ENCODE peak calls at places on chromosome 11, in ten cellular contexts. One of them, this sample, is unnamed.

GRCh38 chr11:70176940-70177689 is 26.0 kb upstream of the FADD start:
- DNase-seq in pancreas: no peak
- DNase-seq in AG04449: no peak
- DNase-seq in HCT116: peak
- DNase-seq in ascending aorta: peak
- DNase-seq in OCI-LY7: peak
- DNase-seq in fibroblast of pulmonary artery: no peak
- DNase-seq in coronary artery: no peak
- DNase-seq in adipocyte: peak
- DNase-seq in IMR-90: no peak
- DNase-seq in this sample: no peak

GRCh38 chr11:1939006-1939626 is 8.0 kb upstream of the MRPL23 start:
- DNase-seq in pancreas: peak
- DNase-seq in AG04449: no peak
- DNase-seq in HCT116: no peak
- DNase-seq in ascending aorta: peak
- DNase-seq in OCI-LY7: no peak
- DNase-seq in fibroblast of pulmonary artery: no peak
- DNase-seq in coronary artery: no peak
- DNase-seq in adipocyte: peak
- DNase-seq in IMR-90: no peak
- DNase-seq in this sample: no peak

GRCh38 chr11:33027846-33028536 is 11.4 kb upstream of the TCP11L1 start:
- DNase-seq in pancreas: no peak
- DNase-seq in AG04449: no peak
- DNase-seq in HCT116: no peak
- DNase-seq in ascending aorta: no peak
- DNase-seq in OCI-LY7: no peak
- DNase-seq in fibroblast of pulmonary artery: peak
- DNase-seq in coronary artery: no peak
- DNase-seq in adipocyte: peak
- DNase-seq in IMR-90: peak
- DNase-seq in this sample: no peak

GRCh38 chr11:17161515-17161914 is 46.3 kb downstream of the PIK3C2A start:
- DNase-seq in pancreas: no peak
- DNase-seq in AG04449: no peak
- DNase-seq in HCT116: no peak
- DNase-seq in ascending aorta: no peak
- DNase-seq in OCI-LY7: peak
- DNase-seq in fibroblast of pulmonary artery: no peak
- DNase-seq in coronary artery: no peak
- DNase-seq in adipocyte: no peak
- DNase-seq in IMR-90: no peak
- DNase-seq in this sample: no peak

GRCh38 chr11:59201376-59201775 is 11.4 kb downstream of the MPEG1 start:
- DNase-seq in pancreas: no peak
- DNase-seq in AG04449: no peak
- DNase-seq in HCT116: no peak
- DNase-seq in ascending aorta: no peak
- DNase-seq in OCI-LY7: peak
- DNase-seq in fibroblast of pulmonary artery: no peak
- DNase-seq in coronary artery: no peak
- DNase-seq in adipocyte: no peak
- DNase-seq in IMR-90: no peak
- DNase-seq in this sample: no peak

GRCh38 chr11:33542921-33543320 is 157.7 kb downstream of the C11orf91 start:
- DNase-seq in pancreas: peak
- DNase-seq in AG04449: no peak
- DNase-seq in HCT116: peak
- DNase-seq in ascending aorta: no peak
- DNase-seq in OCI-LY7: peak
- DNase-seq in fibroblast of pulmonary artery: peak
- DNase-seq in coronary artery: no peak
- DNase-seq in adipocyte: peak
- DNase-seq in IMR-90: peak
- DNase-seq in this sample: peak

GRCh38 chr11:70432065-70432464 is 33.7 kb downstream of the CTTN start:
- DNase-seq in pancreas: no peak
- DNase-seq in AG04449: no peak
- DNase-seq in HCT116: no peak
- DNase-seq in ascending aorta: no peak
- DNase-seq in OCI-LY7: no peak
- DNase-seq in fibroblast of pulmonary artery: no peak
- DNase-seq in coronary artery: no peak
- DNase-seq in adipocyte: no peak
- DNase-seq in IMR-90: no peak
- DNase-seq in this sample: no peak

GRCh38 chr11:46526489-46527215 is 67.2 kb downstream of the AMBRA1 start:
- DNase-seq in pancreas: no peak
- DNase-seq in AG04449: no peak
- DNase-seq in HCT116: no peak
- DNase-seq in ascending aorta: no peak
- DNase-seq in OCI-LY7: no peak
- DNase-seq in fibroblast of pulmonary artery: no peak
- DNase-seq in coronary artery: no peak
- DNase-seq in adipocyte: no peak
- DNase-seq in IMR-90: no peak
- DNase-seq in this sample: no peak

GRCh38 chr11:3208272-3208671 is 10.3 kb downstream of the MRGPRG start:
- DNase-seq in pancreas: no peak
- DNase-seq in AG04449: no peak
- DNase-seq in HCT116: no peak
- DNase-seq in ascending aorta: no peak
- DNase-seq in OCI-LY7: no peak
- DNase-seq in fibroblast of pulmonary artery: no peak
- DNase-seq in coronary artery: no peak
- DNase-seq in adipocyte: no peak
- DNase-seq in IMR-90: no peak
- DNase-seq in this sample: no peak

GRCh38 chr11:73330569-73331093 is 22.6 kb downstream of the ARHGEF17 start:
- DNase-seq in pancreas: no peak
- DNase-seq in AG04449: no peak
- DNase-seq in HCT116: no peak
- DNase-seq in ascending aorta: no peak
- DNase-seq in OCI-LY7: no peak
- DNase-seq in fibroblast of pulmonary artery: peak
- DNase-seq in coronary artery: no peak
- DNase-seq in adipocyte: peak
- DNase-seq in IMR-90: peak
- DNase-seq in this sample: peak

GRCh38 chr11:102393272-102393730 is 46.3 kb downstream of the BIRC2 start:
- DNase-seq in pancreas: no peak
- DNase-seq in AG04449: no peak
- DNase-seq in HCT116: no peak
- DNase-seq in ascending aorta: no peak
- DNase-seq in OCI-LY7: peak
- DNase-seq in fibroblast of pulmonary artery: no peak
- DNase-seq in coronary artery: no peak
- DNase-seq in adipocyte: no peak
- DNase-seq in IMR-90: no peak
- DNase-seq in this sample: no peak

DNA sequence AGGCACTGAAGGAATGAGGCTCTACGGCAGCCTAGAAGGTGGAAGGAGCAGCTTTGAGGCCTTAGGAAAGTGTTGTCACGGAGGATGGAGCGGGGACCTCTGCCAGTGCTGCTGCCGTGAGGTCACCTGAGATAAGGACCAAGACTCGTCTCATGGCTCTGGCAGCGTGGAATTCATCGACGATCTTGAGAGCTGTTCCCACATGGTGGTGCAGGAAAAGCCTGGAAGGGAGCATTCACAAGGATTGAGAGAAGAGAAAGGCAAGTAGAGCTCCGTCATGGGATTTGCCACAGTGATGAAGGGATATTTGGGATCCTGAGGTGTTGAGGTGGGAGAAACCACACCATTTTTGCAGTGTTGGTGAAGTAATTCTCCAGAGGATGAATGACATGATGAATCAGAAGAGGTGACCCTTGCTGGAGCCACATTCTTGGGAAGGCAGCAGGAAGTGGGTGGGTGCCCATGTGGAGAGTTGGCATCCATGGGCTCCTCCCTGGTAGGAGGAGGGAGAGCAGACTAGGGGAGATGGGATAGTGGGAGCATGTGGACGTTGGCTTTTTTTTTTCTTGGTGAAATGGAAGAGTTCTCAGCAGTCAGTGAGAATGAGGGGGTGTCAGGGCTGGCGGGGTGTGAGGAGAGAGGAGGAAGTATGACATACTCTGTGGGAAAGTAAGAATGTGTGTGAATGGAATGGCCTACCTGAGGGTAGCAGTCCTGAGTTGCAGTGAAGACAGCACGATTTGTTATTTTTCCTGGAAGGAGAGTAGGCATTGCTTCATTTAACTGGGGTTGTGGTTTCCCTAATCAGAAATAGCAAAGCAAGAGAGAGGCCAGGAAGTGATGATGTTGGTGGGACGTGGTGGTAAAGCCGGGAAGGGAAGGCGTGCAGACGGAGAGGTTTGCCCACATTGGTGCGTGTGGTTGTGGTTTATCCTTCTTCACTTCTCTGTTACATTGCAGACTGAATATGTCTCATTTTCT is 11.1 kb downstream of the PPP6R3 start:
- DNase-seq in pancreas: no peak
- DNase-seq in AG04449: peak
- DNase-seq in HCT116: no peak
- DNase-seq in ascending aorta: no peak
- DNase-seq in OCI-LY7: no peak
- DNase-seq in fibroblast of pulmonary artery: peak
- DNase-seq in coronary artery: no peak
- DNase-seq in adipocyte: no peak
- DNase-seq in IMR-90: peak
- DNase-seq in this sample: peak
- H3K4me3 ChIP-seq in pancreas: no peak
- H3K4me3 ChIP-seq in AG04449: no peak
- H3K4me3 ChIP-seq in HCT116: no peak
- H3K4me3 ChIP-seq in ascending aorta: no peak
- H3K4me3 ChIP-seq in OCI-LY7: no peak
- H3K4me3 ChIP-seq in fibroblast of pulmonary artery: no peak
- H3K4me3 ChIP-seq in coronary artery: no peak
- H3K4me3 ChIP-seq in adipocyte: no peak
- H3K4me3 ChIP-seq in IMR-90: no peak
- H3K4me3 ChIP-seq in this sample: no peak

DNA sequence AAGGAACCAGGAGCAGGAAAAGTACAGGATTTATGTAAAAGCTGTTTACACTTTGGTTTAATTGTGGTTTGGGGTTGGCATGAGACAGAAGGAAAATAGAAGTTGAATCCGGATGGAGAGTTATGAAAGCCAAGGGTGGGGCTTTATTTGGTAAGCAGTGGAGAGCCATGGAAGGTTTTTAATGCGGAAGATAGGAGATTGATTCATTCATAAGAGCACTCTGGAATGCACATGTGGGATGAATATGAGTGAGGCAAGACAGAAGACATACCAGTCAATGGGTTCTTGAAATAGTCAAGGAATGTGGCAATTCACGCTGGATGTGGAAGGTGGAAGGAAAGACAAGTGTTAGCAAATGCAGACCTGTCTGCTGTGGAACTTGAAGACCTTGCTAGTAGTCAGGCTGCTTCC is 9.3 kb upstream of the GLB1L3 start:
- DNase-seq in pancreas: no peak
- DNase-seq in AG04449: peak
- DNase-seq in HCT116: no peak
- DNase-seq in ascending aorta: no peak
- DNase-seq in OCI-LY7: no peak
- DNase-seq in fibroblast of pulmonary artery: peak
- DNase-seq in coronary artery: no peak
- DNase-seq in adipocyte: peak
- DNase-seq in IMR-90: peak
- DNase-seq in this sample: peak
- H3K4me3 ChIP-seq in pancreas: no peak
- H3K4me3 ChIP-seq in AG04449: no peak
- H3K4me3 ChIP-seq in HCT116: no peak
- H3K4me3 ChIP-seq in ascending aorta: no peak
- H3K4me3 ChIP-seq in OCI-LY7: no peak
- H3K4me3 ChIP-seq in fibroblast of pulmonary artery: no peak
- H3K4me3 ChIP-seq in coronary artery: no peak
- H3K4me3 ChIP-seq in adipocyte: peak
- H3K4me3 ChIP-seq in IMR-90: no peak
- H3K4me3 ChIP-seq in this sample: no peak

DNA sequence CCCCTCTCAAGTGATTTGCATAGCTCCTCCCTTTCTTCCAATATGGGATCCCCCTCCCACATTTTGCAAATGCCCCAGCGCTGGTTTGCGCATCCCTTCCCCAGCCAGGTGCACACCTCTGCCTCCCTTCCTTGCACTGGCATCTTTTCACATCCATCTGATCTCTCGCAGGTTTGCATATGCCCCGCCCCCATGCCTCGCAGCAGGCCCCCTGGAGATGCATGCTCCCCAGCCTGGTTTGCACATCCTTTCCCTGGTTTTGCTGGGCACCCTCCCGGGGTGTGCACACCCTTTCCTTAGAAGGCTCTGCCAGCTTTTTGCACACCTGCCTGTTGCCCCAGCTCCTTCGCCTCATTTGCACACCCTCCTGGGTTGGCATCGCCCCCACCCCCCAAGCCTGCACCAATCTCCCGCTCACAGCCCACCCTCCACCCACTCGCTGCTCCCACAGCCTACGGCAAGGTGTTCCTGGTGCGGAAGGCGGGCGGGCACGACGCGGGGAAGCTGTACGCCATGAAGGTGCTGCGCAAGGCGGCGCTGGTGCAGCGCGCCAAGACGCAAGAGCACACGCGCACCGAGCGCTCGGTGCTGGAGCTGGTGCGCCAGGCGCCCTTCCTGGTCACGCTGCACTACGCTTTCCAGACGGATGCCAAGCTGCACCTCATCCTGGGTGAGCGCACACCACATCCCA is 895 bp downstream of the RPS6KA4 start:
- DNase-seq in pancreas: no peak
- DNase-seq in AG04449: no peak
- DNase-seq in HCT116: no peak
- DNase-seq in ascending aorta: no peak
- DNase-seq in OCI-LY7: peak
- DNase-seq in fibroblast of pulmonary artery: no peak
- DNase-seq in coronary artery: no peak
- DNase-seq in adipocyte: no peak
- DNase-seq in IMR-90: no peak
- DNase-seq in this sample: no peak
- H3K4me3 ChIP-seq in pancreas: peak
- H3K4me3 ChIP-seq in AG04449: peak
- H3K4me3 ChIP-seq in HCT116: peak
- H3K4me3 ChIP-seq in ascending aorta: peak
- H3K4me3 ChIP-seq in OCI-LY7: peak
- H3K4me3 ChIP-seq in fibroblast of pulmonary artery: peak
- H3K4me3 ChIP-seq in coronary artery: peak
- H3K4me3 ChIP-seq in adipocyte: peak
- H3K4me3 ChIP-seq in IMR-90: peak
- H3K4me3 ChIP-seq in this sample: peak

DNA sequence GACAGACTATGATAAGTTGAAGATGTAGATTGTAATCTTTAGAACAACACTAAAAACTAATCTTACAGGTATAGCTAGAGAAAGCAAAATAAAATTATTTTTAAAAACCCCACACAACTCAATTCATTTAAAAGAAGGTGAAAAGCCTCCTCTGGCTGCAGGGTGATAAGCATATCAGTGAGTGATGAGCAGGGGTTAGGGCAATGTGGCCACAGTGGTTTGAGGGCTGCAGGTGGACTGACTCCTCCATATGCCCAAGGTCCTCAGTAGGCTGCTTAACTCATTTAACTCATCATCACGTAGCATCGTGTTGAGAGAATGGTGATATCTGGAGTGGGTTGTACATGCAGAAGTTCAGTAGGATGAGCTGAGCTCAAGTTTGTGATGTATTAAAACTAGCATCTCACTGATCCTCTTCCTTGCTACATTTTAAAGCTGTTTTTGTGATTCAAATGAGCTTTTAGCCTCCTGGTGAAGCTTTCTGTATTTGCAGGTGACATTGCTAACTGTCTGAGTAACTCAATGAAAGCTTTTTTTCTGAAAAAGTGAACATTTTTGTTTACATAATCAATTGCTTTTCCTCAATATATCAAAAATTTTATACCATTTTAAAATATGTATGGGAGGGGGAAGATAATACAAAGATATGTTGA is 37.0 kb upstream of the SC5D start:
- DNase-seq in pancreas: no peak
- DNase-seq in AG04449: no peak
- DNase-seq in HCT116: no peak
- DNase-seq in ascending aorta: no peak
- DNase-seq in OCI-LY7: no peak
- DNase-seq in fibroblast of pulmonary artery: no peak
- DNase-seq in coronary artery: no peak
- DNase-seq in adipocyte: no peak
- DNase-seq in IMR-90: no peak
- DNase-seq in this sample: no peak
- H3K4me3 ChIP-seq in pancreas: no peak
- H3K4me3 ChIP-seq in AG04449: no peak
- H3K4me3 ChIP-seq in HCT116: no peak
- H3K4me3 ChIP-seq in ascending aorta: no peak
- H3K4me3 ChIP-seq in OCI-LY7: no peak
- H3K4me3 ChIP-seq in fibroblast of pulmonary artery: no peak
- H3K4me3 ChIP-seq in coronary artery: no peak
- H3K4me3 ChIP-seq in adipocyte: no peak
- H3K4me3 ChIP-seq in IMR-90: no peak
- H3K4me3 ChIP-seq in this sample: no peak